ENCODE peak calls at places on chromosomes 13 and 19, in nine cellular contexts. G, K, V, L, I, Y, E, U and S are unnamed samples.

GRCh38 chr19:55603581-55604292 is 1.7 kb upstream of the ZNF865 start:
- DNase-seq in G (no peak), V (no peak), I (peak), E (no peak), K (no peak), L (no peak), Y (no peak), U (no peak), S (peak)

GRCh38 chr13:96473463-96474157 is 383.7 kb downstream of the HS6ST3 start:
- DNase-seq in G (no peak), I (no peak), E (no peak), V (no peak), Y (no peak), L (no peak), U (no peak), K (no peak), S (no peak)

GRCh38 chr19:35444735-35445134 is 3.3 kb upstream of the FFAR2 start:
- DNase-seq in Y (no peak), I (no peak), V (no peak), G (no peak), E (no peak), U (no peak), K (no peak), L (no peak), S (no peak)

GRCh38 chr13:27371932-27372331 is 52.5 kb upstream of the GTF3A start:
- DNase-seq in K (no peak), I (no peak), G (no peak), E (no peak), L (no peak), U (no peak), V (peak), Y (no peak), S (peak)

GRCh38 chr13:98232456-98232855 is 55.4 kb upstream of the RNF113B start:
- DNase-seq in I (no peak), U (no peak), L (no peak), E (no peak), V (no peak), K (peak), G (no peak), Y (no peak), S (no peak)

GRCh38 chr13:46372071-46372470 is 15.0 kb downstream of the RUBCNL start:
- DNase-seq in E (no peak), U (no peak), K (no peak), V (no peak), G (no peak), L (no peak), Y (no peak), I (no peak), S (no peak)

GRCh38 chr13:59413121-59413520 is 750.6 kb downstream of the DIAPH3 start:
- DNase-seq in V (no peak), U (no peak), L (no peak), Y (no peak), E (no peak), G (no peak), K (no peak), I (no peak), S (no peak)

GRCh38 chr19:3120611-3121231 is 15.1 kb upstream of the GNA15 start:
- DNase-seq in E (no peak), I (no peak), U (no peak), K (no peak), V (no peak), Y (no peak), L (no peak), G (no peak), S (no peak)

GRCh38 chr19:6181119-6181518 is 45.7 kb downstream of the ACSBG2 start:
- DNase-seq in U (no peak), K (no peak), Y (no peak), L (no peak), I (no peak), G (no peak), V (no peak), E (no peak), S (no peak)

GRCh38 chr13:52787212-52787611 is 47.6 kb upstream of the CNMD start:
- DNase-seq in V (no peak), Y (no peak), U (no peak), I (no peak), L (no peak), E (no peak), G (no peak), K (no peak), S (no peak)

GRCh38 chr19:6516659-6517291 is 14.1 kb upstream of the TNFSF9 start:
- DNase-seq in V (peak), L (peak), Y (peak), G (peak), E (no peak), I (peak), U (peak), K (peak), S (peak)

GRCh38 chr19:29724102-29724641 is 9.1 kb upstream of the C19orf12 start:
- DNase-seq in G (no peak), E (no peak), I (peak), K (peak), L (no peak), U (peak), V (no peak), Y (peak), S (no peak)

GRCh38 chr19:2856457-2857055 is 10.6 kb upstream of the ZNF556 start:
- DNase-seq in K (no peak), V (no peak), I (no peak), G (no peak), E (no peak), U (no peak), L (no peak), Y (no peak), S (no peak)

GRCh38 chr19:29872224-29872731 is 60.5 kb downstream of the CCNE1 start:
- DNase-seq in V (no peak), K (peak), Y (no peak), I (peak), E (no peak), G (no peak), L (no peak), U (no peak), S (no peak)

GRCh38 chr19:4776436-4777205 is 14.9 kb upstream of the FEM1A start:
- DNase-seq in U (peak), K (no peak), E (no peak), V (no peak), Y (no peak), I (no peak), L (no peak), G (no peak), S (no peak)

GRCh38 chr13:38954291-38954690 is 36.3 kb downstream of the STOML3 start:
- DNase-seq in G (no peak), L (no peak), U (peak), I (no peak), E (no peak), K (peak), Y (no peak), V (no peak), S (no peak)

GRCh38 chr13:23500858-23501257 is 67.4 kb upstream of the SACS start:
- DNase-seq in G (no peak), U (peak), L (no peak), V (no peak), K (peak), I (no peak), Y (no peak), E (peak), S (no peak)

GRCh38 chr13:52845766-52846566 is 2.5 kb downstream of the PCDH8 start:
- DNase-seq in G (no peak), K (peak), Y (no peak), V (no peak), E (no peak), L (no peak), I (peak), U (no peak), S (peak)

GRCh38 chr13:29162638-29163037 is 342.5 kb downstream of the MTUS2 start:
- DNase-seq in G (no peak), K (peak), Y (peak), V (no peak), U (peak), E (no peak), L (no peak), I (no peak), S (no peak)

GRCh38 chr19:39539165-39539518 is 819 bp downstream of the EID2 start:
- DNase-seq in G (no peak), V (no peak), I (no peak), Y (no peak), K (no peak), E (no peak), L (no peak), U (peak), S (no peak)

GRCh38 chr13:77507931-77508776 is 27.4 kb upstream of the SCEL start:
- DNase-seq in K (peak), V (no peak), I (no peak), G (no peak), L (no peak), U (peak), E (no peak), Y (no peak), S (no peak)

GRCh38 chr19:7450243-7451223 is 38.3 kb downstream of the PEX11G start:
- DNase-seq in V (no peak), Y (no peak), U (peak), E (no peak), L (no peak), K (peak), I (no peak), G (no peak), S (no peak)

GRCh38 chr19:20078696-20079095 is 896 bp downstream of the ZNF90 start:
- DNase-seq in V (no peak), I (peak), E (no peak), L (peak), G (no peak), K (peak), Y (no peak), U (peak), S (peak)

GRCh38 chr19:52724701-52725514 is 9.9 kb downstream of the ZNF611 start:
- DNase-seq in Y (no peak), G (no peak), I (no peak), U (no peak), K (no peak), E (no peak), L (no peak), V (no peak), S (no peak)

GRCh38 chr13:100176781-100177389 is 88.0 kb downstream of the PCCA start:
- DNase-seq in Y (no peak), L (no peak), K (peak), E (no peak), I (no peak), U (peak), V (peak), G (no peak), S (no peak)

GRCh38 chr13:21054313-21054712 is 7.1 kb downstream of the LATS2 start:
- DNase-seq in V (no peak), L (no peak), G (no peak), Y (no peak), I (no peak), K (no peak), E (no peak), U (no peak), S (no peak)

GRCh38 chr19:46347985-46348384 is 1.1 kb downstream of the PPP5C start:
- DNase-seq in K (no peak), Y (no peak), G (no peak), U (no peak), I (no peak), V (no peak), L (no peak), E (no peak), S (no peak)

GRCh38 chr13:80374453-80374852 is 33.5 kb upstream of the SPRY2 start:
- DNase-seq in V (no peak), I (no peak), G (no peak), E (no peak), Y (no peak), K (no peak), U (peak), L (no peak), S (no peak)

GRCh38 chr13:42393573-42394360 is 121.8 kb downstream of the AKAP11 start:
- DNase-seq in Y (no peak), E (no peak), I (no peak), U (no peak), V (no peak), L (no peak), G (no peak), K (no peak), S (no peak)

GRCh38 chr13:73365240-73365639 is 306.4 kb downstream of the KLF5 start:
- DNase-seq in K (no peak), G (no peak), I (no peak), L (no peak), E (no peak), V (no peak), U (no peak), Y (no peak), S (no peak)

GRCh38 chr13:30708541-30708940 is 26.8 kb upstream of the ALOX5AP start:
- DNase-seq in E (no peak), I (no peak), Y (no peak), G (no peak), U (peak), K (peak), V (no peak), L (no peak), S (no peak)

GRCh38 chr19:49347835-49348234 is 12.6 kb downstream of the CD37 start:
- DNase-seq in L (no peak), I (no peak), K (peak), G (no peak), Y (no peak), U (peak), E (no peak), V (no peak), S (no peak)

GRCh38 chr19:33297401-33298145 is 4.8 kb downstream of the CEBPA start:
- DNase-seq in V (no peak), I (peak), G (no peak), L (no peak), E (no peak), U (no peak), Y (no peak), K (no peak), S (no peak)

GRCh38 chr13:105363747-105364177 is 1171.7 kb downstream of the EFNB2 start:
- DNase-seq in V (peak), G (no peak), Y (no peak), U (peak), K (peak), L (no peak), I (no peak), E (no peak), S (no peak)

GRCh38 chr19:280541-281007 is 10.6 kb downstream of the PLPP2 start:
- DNase-seq in V (no peak), Y (no peak), G (no peak), L (no peak), K (no peak), I (no peak), U (no peak), E (no peak), S (no peak)